ENCODE peak calls at places on chromosome X, in nine cellular contexts. G is ovary, E is HCT116, A is transverse colon, O is stomach, R is NB4, M is testis, D is esophagus squamous epithelium, L is heart left ventricle. I is an unnamed sample.

GRCh38 chrX:531611-531936 is 99.0 kb upstream of the SHOX start:
- DNase-seq in R (no peak), E (no peak), A (no peak), G (no peak), L (no peak), D (no peak), M (no peak), O (no peak), I (no peak)

GRCh38 chrX:42020225-42020624 is 96.9 kb upstream of the CASK start:
- DNase-seq in G (no peak), M (no peak), L (no peak), E (no peak), D (no peak), O (no peak), A (no peak), R (no peak), I (no peak)

GRCh38 chrX:107659768-107660167 is 31.5 kb downstream of the PRPS1 start:
- DNase-seq in A (no peak), M (no peak), E (no peak), R (peak), L (no peak), G (no peak), D (no peak), O (no peak), I (peak)

GRCh38 chrX:45735571-45735970 is 534.9 kb upstream of the DIPK2B start:
- DNase-seq in R (no peak), D (no peak), E (no peak), O (no peak), L (no peak), M (no peak), G (no peak), A (no peak), I (no peak)

GRCh38 chrX:24334473-24334872 is 20.6 kb upstream of the SUPT20HL2 start:
- DNase-seq in M (no peak), D (no peak), L (no peak), G (no peak), A (no peak), O (no peak), R (no peak), E (no peak), I (no peak)

GRCh38 chrX:7889680-7890079 is 37.5 kb downstream of the PNPLA4 start:
- DNase-seq in O (no peak), G (no peak), D (no peak), A (no peak), E (no peak), L (no peak), M (no peak), R (no peak), I (no peak)

GRCh38 chrX:20265221-20265725 is 1.4 kb downstream of the RPS6KA3 start:
- DNase-seq in E (peak), A (peak), O (peak), L (peak), M (peak), D (no peak), R (peak), G (peak), I (peak)

GRCh38 chrX:25012793-25013592 is 2.8 kb downstream of the ARX start:
- DNase-seq in G (no peak), R (peak), L (no peak), D (no peak), E (no peak), O (no peak), M (no peak), A (no peak), I (no peak)

GRCh38 chrX:124347242-124347641 is 879 bp downstream of the SH2D1A start:
- DNase-seq in M (no peak), E (no peak), A (no peak), G (no peak), O (no peak), L (no peak), R (no peak), D (no peak), I (no peak)

GRCh38 chrX:95996294-95996693 is 688.3 kb upstream of the DIAPH2 start:
- DNase-seq in E (no peak), R (no peak), G (no peak), L (no peak), O (no peak), D (no peak), M (no peak), A (no peak), I (no peak)

GRCh38 chrX:49053223-49054072 is 5.4 kb upstream of the CCDC120 start:
- DNase-seq in M (peak), A (peak), O (peak), E (no peak), D (no peak), G (peak), R (no peak), L (peak), I (no peak)

GRCh38 chrX:93422693-93423092 is 250.7 kb downstream of the NAP1L3 start:
- DNase-seq in A (no peak), O (no peak), E (no peak), L (no peak), M (peak), D (no peak), G (no peak), R (peak), I (no peak)

GRCh38 chrX:41381685-41382084 is 47.7 kb downstream of the DDX3X start:
- DNase-seq in O (peak), D (no peak), R (peak), E (peak), M (peak), G (peak), L (peak), A (peak), I (peak)

GRCh38 chrX:111431007-111431406 is 19.0 kb upstream of the DCX start:
- DNase-seq in G (no peak), A (no peak), L (no peak), E (no peak), D (no peak), O (no peak), R (no peak), M (no peak), I (no peak)

GRCh38 chrX:147550217-147550616 is 361.5 kb upstream of the FMR1 start:
- DNase-seq in R (peak), M (peak), G (no peak), L (no peak), O (no peak), E (no peak), D (no peak), A (no peak), I (no peak)

GRCh38 chrX:23692166-23692565 is 24.9 kb downstream of the PRDX4 start:
- DNase-seq in L (no peak), M (no peak), G (no peak), R (no peak), A (no peak), O (no peak), E (no peak), D (no peak), I (no peak)

GRCh38 chrX:148316446-148316845 is 184.0 kb upstream of the AFF2 start:
- DNase-seq in R (peak), M (no peak), E (no peak), A (no peak), G (no peak), O (no peak), D (no peak), L (no peak), I (no peak)

GRCh38 chrX:18877472-18877871 is 106.4 kb downstream of the PHKA2 start:
- DNase-seq in E (no peak), D (no peak), R (no peak), M (no peak), G (no peak), O (no peak), A (no peak), L (no peak), I (no peak)

GRCh38 chrX:10450229-10450958 is 170.0 kb downstream of the MID1 start:
- DNase-seq in L (no peak), M (no peak), R (no peak), D (no peak), A (no peak), O (no peak), G (no peak), E (no peak), I (no peak)

GRCh38 chrX:129145898-129146297 is 377.4 kb downstream of the SMARCA1 start:
- DNase-seq in L (no peak), M (no peak), R (no peak), G (no peak), A (no peak), E (no peak), O (no peak), D (no peak), I (no peak)

GRCh38 chrX:110210417-110211139 is 107.3 kb downstream of the AMMECR1 start:
- DNase-seq in D (no peak), M (no peak), R (no peak), O (no peak), L (no peak), G (no peak), A (no peak), E (peak), I (no peak)

GRCh38 chrX:351736-352135 is 33.1 kb upstream of the GTPBP6 start:
- DNase-seq in M (no peak), D (no peak), G (no peak), L (no peak), R (no peak), O (no peak), A (no peak), E (no peak), I (no peak)

GRCh38 chrX:146363919-146364318 is 445.7 kb upstream of the CXorf51B start:
- DNase-seq in L (no peak), A (no peak), M (no peak), E (no peak), R (no peak), D (no peak), O (no peak), G (no peak), I (no peak)

GRCh38 chrX:19332983-19333382 is 10.7 kb upstream of the PDHA1 start:
- DNase-seq in L (peak), E (no peak), G (no peak), D (no peak), R (no peak), O (no peak), M (peak), A (no peak), I (no peak)

GRCh38 chrX:49879656-49880277 is 483 bp downstream of the USP27X start:
- DNase-seq in O (no peak), L (no peak), G (no peak), E (no peak), D (no peak), A (no peak), R (no peak), M (no peak), I (no peak)

GRCh38 chrX:85851418-85851817 is 195.9 kb downstream of the CHM start:
- DNase-seq in A (peak), R (no peak), G (no peak), O (peak), M (peak), E (peak), D (no peak), L (no peak), I (no peak)

GRCh38 chrX:9882669-9883446 is 84.3 kb upstream of the CLDN34 start:
- DNase-seq in G (no peak), A (no peak), O (no peak), E (no peak), R (peak), L (peak), D (no peak), M (no peak), I (no peak)

DNA sequence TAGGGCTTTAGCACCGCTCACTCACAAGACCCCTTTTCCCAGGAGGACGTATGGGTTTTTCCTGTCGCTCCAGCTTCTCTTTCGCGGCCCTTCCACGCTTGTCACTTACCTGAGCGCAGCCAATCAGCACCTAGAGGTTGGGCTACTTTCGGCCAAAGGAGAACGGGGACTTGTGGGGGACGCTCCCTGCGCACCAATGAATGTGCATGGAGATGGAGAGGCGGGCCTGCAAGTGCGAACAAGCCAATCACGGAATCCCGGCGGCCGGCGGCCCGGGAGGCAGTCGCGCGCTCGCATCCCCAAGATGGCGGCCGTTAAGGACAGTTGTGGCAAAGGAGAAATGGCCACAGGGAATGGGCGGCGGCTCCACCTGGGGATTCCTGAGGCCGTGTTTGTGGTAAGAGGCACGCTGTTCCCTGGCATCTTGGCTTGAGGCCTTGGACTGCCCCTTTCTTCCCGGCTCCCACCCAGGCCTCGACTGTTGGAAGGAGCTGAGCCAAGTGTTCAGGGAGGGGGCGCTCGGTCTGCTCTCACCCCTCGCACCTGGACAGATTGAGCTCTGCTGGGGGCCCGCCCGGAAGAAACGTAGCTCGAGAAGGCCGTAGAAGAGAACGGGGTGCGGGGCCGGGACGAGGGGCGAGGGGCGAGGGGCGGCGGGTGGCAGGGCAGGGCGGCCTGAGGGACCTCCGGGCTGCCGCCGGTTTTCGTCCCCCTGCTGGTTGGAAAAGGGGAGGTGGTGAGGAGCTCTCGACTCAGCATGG is at the start of gene VBP1:
- DNase-seq in A (peak), R (peak), M (peak), L (peak), O (peak), E (peak), G (peak), D (peak), I (peak)
- TF ChIP-seq POLR2A in A (no peak), R (peak), M (no peak), L (no peak), O (no peak), E (no peak), G (peak), D (no peak), I (no peak)

DNA sequence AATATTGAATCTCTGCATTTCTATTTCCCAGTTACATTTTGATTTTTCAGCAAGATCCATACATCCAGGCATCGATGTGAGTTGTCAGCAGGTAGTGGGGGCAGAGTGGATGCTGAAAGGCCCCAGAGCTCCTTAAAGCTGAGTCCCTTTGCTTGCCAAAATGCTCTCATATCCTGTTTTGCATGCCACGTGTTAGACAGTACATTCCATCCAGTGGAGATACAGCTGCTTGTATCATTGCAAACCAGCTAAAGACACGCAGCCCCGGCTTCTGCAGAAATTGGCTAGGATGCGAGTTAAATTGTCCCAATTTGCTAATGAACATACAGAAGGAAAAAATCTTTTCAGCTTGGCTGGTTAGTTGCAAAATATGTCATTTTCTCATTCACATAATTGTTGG is 179.6 kb upstream of the MXRA5 start:
- DNase-seq in D (no peak), M (no peak), A (no peak), G (no peak), L (peak), R (no peak), O (no peak), E (no peak), I (no peak)
- H3K4me3 ChIP-seq in D (no peak), M (no peak), A (no peak), G (no peak), L (no peak), R (no peak), O (no peak), E (no peak), I (no peak)

GRCh38 chrX:149513713-149514427 is 8.8 kb upstream of the IDS start:
- DNase-seq in G (no peak), D (no peak), L (no peak), M (no peak), E (no peak), A (no peak), O (no peak), R (no peak), I (peak)

GRCh38 chrX:149508467-149508866 is 3.4 kb upstream of the IDS start:
- DNase-seq in G (no peak), M (no peak), D (no peak), L (no peak), E (no peak), O (no peak), R (no peak), A (no peak), I (no peak)

GRCh38 chrX:149511081-149511480 is 6.0 kb upstream of the IDS start:
- DNase-seq in A (no peak), L (no peak), M (no peak), D (no peak), E (peak), O (no peak), G (no peak), R (no peak), I (no peak)

GRCh38 chrX:149512225-149512885 is 7.2 kb upstream of the IDS start:
- DNase-seq in G (no peak), M (peak), L (peak), E (no peak), R (peak), A (peak), D (no peak), O (peak), I (peak)

GRCh38 chrX:149510386-149510785 is 5.3 kb upstream of the IDS start:
- DNase-seq in D (no peak), E (no peak), O (no peak), L (no peak), A (no peak), M (no peak), R (peak), G (no peak), I (peak)
- TF ChIP-seq CTCF in D (peak), E (peak), O (no peak), L (no peak), A (no peak), M (no peak), R (peak), G (no peak), I (no peak)

GRCh38 chrX:47560179-47560830 is 700 bp upstream of the ARAF start:
- DNase-seq in E (no peak), A (no peak), L (no peak), D (no peak), G (peak), M (no peak), O (no peak), R (no peak), I (no peak)

GRCh38 chrX:47558436-47558835 is 2.6 kb upstream of the ARAF start:
- DNase-seq in L (no peak), O (no peak), M (no peak), R (no peak), A (no peak), D (no peak), E (no peak), G (no peak), I (no peak)

GRCh38 chrX:47561653-47562151 is 697 bp downstream of the ARAF start:
- DNase-seq in R (no peak), E (no peak), L (no peak), O (no peak), G (no peak), A (no peak), M (no peak), D (no peak), I (no peak)

GRCh38 chrX:47560831-47561652 is at the start of gene ARAF:
- DNase-seq in R (peak), D (peak), G (peak), E (peak), O (peak), M (peak), L (peak), A (peak), I (peak)

DNA sequence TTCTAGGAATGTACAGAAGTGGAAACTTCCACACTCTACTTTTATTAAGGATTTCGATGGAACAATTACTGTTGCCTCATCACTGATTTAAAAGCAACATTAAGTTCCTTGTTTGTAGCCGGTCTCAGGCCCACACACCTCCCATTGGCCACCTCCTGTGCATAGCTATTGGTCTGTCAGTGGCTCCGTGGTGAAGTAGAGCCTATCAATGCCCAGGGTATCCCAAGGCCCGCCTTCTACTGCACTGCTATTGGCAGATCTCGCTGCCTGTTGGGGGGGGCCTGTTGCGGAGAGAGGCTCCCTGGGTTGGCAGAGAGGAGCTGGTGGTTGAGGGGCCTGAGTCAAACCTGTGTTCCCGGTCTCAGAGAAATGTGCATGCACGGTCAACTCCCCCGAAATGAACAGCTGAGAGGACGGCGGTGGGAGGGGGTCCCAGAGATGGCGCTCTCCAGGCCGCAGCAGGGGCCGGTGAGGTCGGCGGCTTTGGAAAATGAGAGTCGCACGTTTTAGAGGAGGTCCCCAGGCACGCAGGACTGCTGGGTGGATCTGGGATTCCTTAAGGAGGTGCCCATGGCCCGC is 4.9 kb upstream of the ARAF start:
- DNase-seq in E (no peak), A (peak), R (peak), D (peak), L (peak), O (peak), M (peak), G (peak), I (peak)
- TF ChIP-seq POLR2A in E (no peak), A (peak), R (no peak), D (peak), L (peak), O (peak), M (no peak), G (peak), I (no peak)

GRCh38 chrX:2889045-2889605 is 40.0 kb downstream of the ARSD start:
- DNase-seq in E (no peak), M (no peak), D (no peak), A (no peak), L (no peak), G (no peak), O (no peak), R (peak), I (no peak)
- H3K4me3 ChIP-seq in E (no peak), M (peak), D (peak), A (peak), L (peak), G (peak), O (peak), R (peak), I (no peak)

GRCh38 chrX:143663755-143664154 is 27.9 kb upstream of the SLITRK4 start:
- DNase-seq in O (no peak), D (no peak), E (no peak), R (no peak), L (no peak), G (no peak), M (no peak), A (no peak), I (no peak)

GRCh38 chrX:143664302-143664701 is 28.4 kb upstream of the SLITRK4 start:
- DNase-seq in M (no peak), E (no peak), O (no peak), L (no peak), G (no peak), R (peak), A (no peak), D (no peak), I (no peak)

DNA sequence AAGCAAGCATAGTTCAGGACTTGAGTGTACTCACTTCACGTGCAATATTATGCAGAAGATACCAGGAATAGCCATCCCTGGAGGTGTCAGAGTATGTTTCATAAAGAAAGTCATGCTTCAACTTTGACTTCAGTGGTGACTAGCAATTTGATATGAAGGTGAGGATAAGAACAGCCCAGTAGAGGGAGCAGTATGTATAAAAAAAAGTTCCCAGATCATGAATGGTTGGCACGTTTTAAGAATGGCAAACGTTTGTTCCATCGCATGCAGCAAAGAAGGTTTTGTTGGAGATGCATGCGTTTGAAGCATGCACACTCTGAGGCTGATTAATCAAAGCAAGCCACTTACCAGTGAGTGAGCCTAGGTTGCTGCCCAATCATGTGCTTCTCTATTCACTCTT is 33.5 kb upstream of the SLITRK4 start:
- DNase-seq in G (no peak), E (no peak), L (no peak), D (no peak), O (no peak), A (no peak), M (no peak), R (peak), I (no peak)
- TF ChIP-seq CTCF in G (no peak), E (no peak), L (no peak), D (peak), O (peak), A (no peak), M (no peak), R (no peak), I (no peak)

GRCh38 chrX:115402299-115402698 is 112.8 kb downstream of the LUZP4 start:
- DNase-seq in R (no peak), A (no peak), D (no peak), M (no peak), O (no peak), E (no peak), L (no peak), G (no peak), I (no peak)
- TF ChIP-seq POLR2A in R (no peak), A (no peak), D (no peak), M (no peak), O (no peak), E (no peak), L (no peak), G (no peak), I (no peak)